ENCODE peak calls at places on chromosomes 2 and 18, in five cellular contexts. I, T, V, L and S are unnamed samples.

GRCh38 chr2:148817210-148817708 is 57.8 kb upstream of the KIF5C start:
- DNase-seq in I (no peak), T (peak; percentile 6), V (peak; percentile 2), L (no peak), S (no peak)

GRCh38 chr2:120344214-120344990 is 1.5 kb upstream of the INHBB start:
- DNase-seq in I (peak; percentile 21), T (no peak), V (no peak), L (no peak), S (peak; percentile 49)

GRCh38 chr2:236090027-236090382 is 78.2 kb downstream of the GBX2 start:
- DNase-seq in I (no peak), T (no peak), V (no peak), L (no peak), S (no peak)

GRCh38 chr18:26159353-26159752 is 25.7 kb downstream of the PSMA8 start:
- DNase-seq in I (no peak), T (no peak), V (no peak), L (no peak), S (no peak)

GRCh38 chr2:181058378-181059269 is 78.2 kb downstream of the UBE2E3 start:
- DNase-seq in I (peak; percentile 42), T (peak; percentile 43), V (peak; percentile 56), L (peak; percentile 36), S (no peak)

GRCh38 chr2:207473203-207473865 is 56.4 kb upstream of the CREB1 start:
- DNase-seq in I (peak; percentile 69), T (peak; percentile 90), V (peak; percentile 92), L (peak; percentile 50), S (peak; percentile 76)

GRCh38 chr2:165927774-165928173 is 25.8 kb downstream of the TTC21B start:
- DNase-seq in I (no peak), T (no peak), V (no peak), L (no peak), S (no peak)

GRCh38 chr18:43662657-43663056 is 385.4 kb upstream of the SYT4 start:
- DNase-seq in I (no peak), T (peak; percentile 92), V (peak; percentile 92), L (no peak), S (peak; percentile 87)

GRCh38 chr2:220370764-220371163 is 743.3 kb downstream of the SLC4A3 start:
- DNase-seq in I (no peak), T (no peak), V (no peak), L (no peak), S (no peak)

GRCh38 chr2:118706371-118706770 is 141.1 kb downstream of the EN1 start:
- DNase-seq in I (no peak), T (no peak), V (no peak), L (no peak), S (no peak)

GRCh38 chr2:200662727-200663126 is 76.9 kb downstream of the AOX1 start:
- DNase-seq in I (no peak), T (peak; percentile 62), V (peak; percentile 79), L (no peak), S (peak; percentile 85)

GRCh38 chr18:47730795-47731194 is 199.7 kb downstream of the SMAD2 start:
- DNase-seq in I (no peak), T (peak; percentile 3), V (no peak), L (no peak), S (no peak)

GRCh38 chr2:3051266-3051665 is 326.4 kb downstream of the EIPR1 start:
- DNase-seq in I (peak; percentile 5), T (no peak), V (no peak), L (no peak), S (no peak)

GRCh38 chr18:13181765-13182164 is 36.8 kb upstream of the LDLRAD4 start:
- DNase-seq in I (no peak), T (no peak), V (no peak), L (no peak), S (no peak)

GRCh38 chr2:120396519-120397361 is 50.8 kb downstream of the INHBB start:
- DNase-seq in I (no peak), T (no peak), V (no peak), L (no peak), S (no peak)

GRCh38 chr18:11167778-11168177 is 18.4 kb upstream of the PIEZO2 start:
- DNase-seq in I (no peak), T (peak; percentile 51), V (peak; percentile 43), L (no peak), S (no peak)

GRCh38 chr18:8153887-8154583 is 455.2 kb upstream of the RAB12 start:
- DNase-seq in I (no peak), T (peak; percentile 75), V (peak; percentile 43), L (no peak), S (peak; percentile 66)

GRCh38 chr2:232519581-232519980 is 607 bp upstream of the PRSS56 start:
- DNase-seq in I (no peak), T (no peak), V (no peak), L (no peak), S (no peak)

GRCh38 chr2:112916145-112916571 is 5.2 kb downstream of the IL37 start:
- DNase-seq in I (no peak), T (no peak), V (no peak), L (no peak), S (no peak)

GRCh38 chr2:85994897-85995647 is 106.3 kb upstream of the ST3GAL5 start:
- DNase-seq in I (no peak), T (no peak), V (no peak), L (no peak), S (no peak)

GRCh38 chr2:168772704-168773103 is 29.7 kb upstream of the NOSTRIN start:
- DNase-seq in I (no peak), T (no peak), V (no peak), L (no peak), S (no peak)

GRCh38 chr2:37636209-37637077 is 35.0 kb downstream of the CDC42EP3 start:
- DNase-seq in I (peak; percentile 31), T (no peak), V (no peak), L (no peak), S (no peak)

GRCh38 chr2:88451647-88452150 is 794 bp downstream of the FOXI3 start:
- DNase-seq in I (peak; percentile 37), T (no peak), V (no peak), L (no peak), S (peak; percentile 27)

GRCh38 chr2:238921259-238921658 is 73.4 kb downstream of the TWIST2 start:
- DNase-seq in I (no peak), T (no peak), V (no peak), L (no peak), S (no peak)

GRCh38 chr2:229275506-229275905 is 4.4 kb upstream of the PID1 start:
- DNase-seq in I (no peak), T (no peak), V (no peak), L (no peak), S (peak; percentile 26)

GRCh38 chr2:150296795-150297546 is 190.5 kb downstream of the RND3 start:
- DNase-seq in I (no peak), T (peak; percentile 43), V (peak; percentile 62), L (no peak), S (peak; percentile 73)

GRCh38 chr2:10329584-10329879 is 26.8 kb downstream of the HPCAL1 start:
- DNase-seq in I (no peak), T (no peak), V (no peak), L (no peak), S (no peak)

GRCh38 chr2:74081030-74081429 is 66.7 kb downstream of the BOLA3 start:
- DNase-seq in I (no peak), T (no peak), V (no peak), L (no peak), S (peak; percentile 36)

GRCh38 chr2:147033046-147033445 is 811.8 kb upstream of the ACVR2A start:
- DNase-seq in I (no peak), T (peak; percentile 40), V (no peak), L (no peak), S (peak; percentile 44)

GRCh38 chr2:196176142-196176738 is 4.9 kb upstream of the STK17B start:
- DNase-seq in I (no peak), T (no peak), V (no peak), L (no peak), S (no peak)
- H3K4me3 ChIP-seq in I (no peak overlapping the region), T (no peak overlapping the region), V (no peak overlapping the region), L (no peak overlapping the region), S (no peak overlapping the region)

GRCh38 chr2:151947524-151948165 is 119.4 kb upstream of the ARL5A start:
- DNase-seq in I (no peak), T (peak; percentile 5), V (no peak), L (no peak), S (no peak)
- TF ChIP-seq CTCF in I (no peak), T (no peak), V (no peak), L (no peak), S (no peak)

GRCh38 chr18:35267161-35267651 is 22.8 kb downstream of the ZSCAN30 start:
- DNase-seq in I (no peak), T (peak; percentile 63), V (peak; percentile 74), L (peak; percentile 60), S (peak; percentile 31)
- H3K4me3 ChIP-seq in I (no peak overlapping the region), T (peak overlapping the region; percentile 49), V (peak overlapping the region; percentile 21), L (peak overlapping the region; percentile 74), S (peak overlapping the region; percentile 37)

DNA sequence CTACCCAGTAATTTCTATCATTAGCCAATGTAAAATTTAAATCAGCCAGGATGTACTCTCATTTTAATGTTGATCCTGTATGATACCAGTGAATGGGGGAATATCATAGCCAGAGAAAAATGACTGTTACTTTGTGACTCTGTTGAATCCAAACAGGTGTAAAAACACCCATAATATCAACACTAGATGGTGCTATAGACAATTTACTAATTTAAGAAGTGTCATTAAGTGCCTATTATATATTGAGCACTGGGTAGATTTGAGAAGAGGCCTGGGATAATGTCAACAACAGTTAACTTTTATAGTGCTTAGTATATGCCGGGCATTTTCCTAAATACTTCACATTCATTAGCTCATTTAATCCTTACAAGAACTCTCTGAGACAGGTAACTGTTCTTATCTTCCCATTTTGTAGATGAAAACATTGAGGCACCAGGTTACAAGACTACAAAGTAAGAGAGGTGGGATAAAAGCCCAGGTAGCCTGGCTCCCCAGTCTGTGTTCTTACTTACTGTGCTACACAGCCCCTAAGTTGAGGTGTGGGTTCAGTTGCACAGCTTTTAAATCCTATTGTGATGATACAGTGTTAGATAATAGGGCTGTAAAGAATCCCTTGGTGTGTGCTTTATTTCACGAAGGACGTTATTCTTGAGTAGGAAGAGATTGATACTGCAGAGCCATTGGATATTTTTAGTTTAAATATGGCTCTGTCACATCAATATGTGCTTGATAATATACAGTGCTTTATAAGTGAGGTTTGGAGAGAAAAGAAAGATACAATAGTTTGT is 325.5 kb downstream of the AGPS start:
- DNase-seq in I (no peak), T (no peak), V (no peak), L (no peak), S (no peak)
- TF ChIP-seq CTCF in I (no peak), T (no peak), V (no peak), L (no peak), S (no peak)

GRCh38 chr2:241808701-241809382 is at the start of gene NEU4:
- DNase-seq in I (no peak), T (no peak), V (no peak), L (no peak), S (no peak)
- H3K4me3 ChIP-seq in I (no peak within 1 kb of the TSS), T (no peak within 1 kb of the TSS), V (no peak within 1 kb of the TSS), L (no peak within 1 kb of the TSS), S (no peak within 1 kb of the TSS)

GRCh38 chr2:58553937-58554336 is 312.8 kb upstream of the FANCL start:
- DNase-seq in I (no peak), T (peak; percentile 8), V (peak; percentile 9), L (no peak), S (no peak)
- TF ChIP-seq CTCF in I (no peak), T (no peak), V (peak; percentile 12), L (no peak), S (peak; percentile 19)

DNA sequence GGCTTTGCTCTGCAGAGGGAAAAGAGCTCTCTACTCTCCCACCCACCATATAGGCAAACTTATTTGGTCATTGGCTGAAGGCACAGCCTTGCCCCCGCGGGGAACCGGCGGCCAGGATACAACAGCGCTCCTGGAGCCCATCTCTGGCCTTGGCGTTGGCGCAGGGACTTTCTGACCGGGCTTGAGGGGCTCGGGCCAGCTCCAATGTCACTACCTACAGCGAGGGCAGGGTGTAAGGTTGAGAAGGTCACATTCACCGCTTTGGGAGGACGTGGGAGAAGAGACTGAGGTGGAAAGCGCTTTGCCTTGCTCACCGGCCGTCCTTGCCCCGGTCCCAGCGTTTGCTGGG is 2.2 kb downstream of the ONECUT2 start:
- DNase-seq in I (no peak), T (no peak), V (no peak), L (no peak), S (no peak)
- H3K4me3 ChIP-seq in I (no peak overlapping the region), T (no peak overlapping the region), V (no peak overlapping the region), L (no peak overlapping the region), S (no peak overlapping the region)